ENCODE peak calls at places on chromosomes 12 and 14, in seven cellular contexts. P is omental fat pad; D is HFFc6; J is B cell; V is fibroblast of mammary gland; I is activated naive CD4-positive, alpha-beta T cell; G is activated CD8-positive, alpha-beta memory T cell treated with anti-CD3 and anti-CD28 coated beads for 24 hours. F is an unnamed sample.

GRCh38 chr12:118402251-118402650 is 25.9 kb downstream of the SUDS3 start:
- DNase-seq in P (no peak), D (peak; percentile 83), J (no peak), V (peak; percentile 90), I (no peak), G (no peak), F (no peak)

GRCh38 chr14:80275208-80275850 is 64.0 kb upstream of the DIO2 start:
- DNase-seq in P (no peak), D (peak; percentile 4), J (no peak), V (peak; percentile 30), I (no peak), G (no peak), F (no peak)

GRCh38 chr12:84840356-84840755 is 72.2 kb downstream of the SLC6A15 start:
- DNase-seq in P (no peak), D (no peak), J (no peak), V (peak; percentile 20), I (no peak), G (no peak), F (no peak)

GRCh38 chr12:78245111-78245510 is 414.4 kb downstream of the NAV3 start:
- DNase-seq in P (no peak), D (no peak), J (no peak), V (no peak), I (no peak), G (no peak), F (no peak)

GRCh38 chr14:101194356-101195308 is 291.1 kb upstream of the RTL1 start:
- DNase-seq in P (peak; percentile 12), D (no peak), J (no peak), V (no peak), I (no peak), G (peak; percentile 35), F (peak; percentile 35)

GRCh38 chr12:53616950-53617349 is 9.2 kb downstream of the ATF7 start:
- DNase-seq in P (no peak), D (no peak), J (no peak), V (no peak), I (no peak), G (no peak), F (no peak)

GRCh38 chr12:70240677-70241076 is 2.6 kb upstream of the CNOT2 start:
- DNase-seq in P (no peak), D (no peak), J (no peak), V (no peak), I (no peak), G (no peak), F (no peak)

GRCh38 chr12:12333980-12334709 is 15.9 kb downstream of the MANSC1 start:
- DNase-seq in P (no peak), D (peak; percentile 28), J (peak; percentile 73), V (peak; percentile 51), I (no peak), G (peak; percentile 79), F (no peak)

GRCh38 chr14:101126376-101127130 is 223.0 kb upstream of the RTL1 start:
- DNase-seq in P (peak; percentile 1), D (no peak), J (no peak), V (no peak), I (no peak), G (peak; percentile 38), F (peak; percentile 37)

GRCh38 chr12:41100572-41100971 is 87.5 kb upstream of the PDZRN4 start:
- DNase-seq in P (no peak), D (no peak), J (no peak), V (no peak), I (no peak), G (no peak), F (no peak)

GRCh38 chr12:85441740-85442139 is 161.7 kb downstream of the ALX1 start:
- DNase-seq in P (no peak), D (no peak), J (no peak), V (peak; percentile 9), I (no peak), G (no peak), F (no peak)

GRCh38 chr12:45660330-45660729 is 69.2 kb upstream of the ARID2 start:
- DNase-seq in P (no peak), D (peak; percentile 28), J (no peak), V (peak; percentile 82), I (no peak), G (no peak), F (no peak)

GRCh38 chr14:101922866-101923265 is 41.5 kb upstream of the DYNC1H1 start:
- DNase-seq in P (no peak), D (no peak), J (no peak), V (no peak), I (no peak), G (no peak), F (no peak)

GRCh38 chr14:32075636-32076277 is 1.3 kb upstream of the ARHGAP5 start:
- DNase-seq in P (no peak), D (no peak), J (peak; percentile 36), V (peak; percentile 23), I (peak; percentile 11), G (no peak), F (no peak)

GRCh38 chr12:1533602-1534304 is 60.6 kb downstream of the FBXL14 start:
- DNase-seq in P (no peak), D (peak; percentile 25), J (peak; percentile 48), V (peak; percentile 44), I (no peak), G (peak; percentile 77), F (peak; percentile 39)

GRCh38 chr14:24838945-24839616 is 205.1 kb upstream of the GZMB start:
- DNase-seq in P (no peak), D (no peak), J (no peak), V (no peak), I (no peak), G (no peak), F (no peak)

GRCh38 chr14:85165091-85165490 is 364.9 kb upstream of the FLRT2 start:
- DNase-seq in P (no peak), D (no peak), J (no peak), V (no peak), I (no peak), G (no peak), F (no peak)

GRCh38 chr12:91316825-91317224 is 134.2 kb upstream of the DCN start:
- DNase-seq in P (no peak), D (peak; percentile 13), J (no peak), V (peak; percentile 62), I (no peak), G (no peak), F (no peak)

GRCh38 chr12:132812631-132813305 is 15.9 kb downstream of the GOLGA3 start:
- DNase-seq in P (no peak), D (peak; percentile 8), J (no peak), V (peak; percentile 58), I (no peak), G (no peak), F (no peak)

GRCh38 chr12:12791756-12792346 is 6.4 kb downstream of the APOLD1 start:
- DNase-seq in P (no peak), D (no peak), J (no peak), V (peak; percentile 30), I (no peak), G (no peak), F (no peak)

GRCh38 chr12:108309674-108310312 is 29.3 kb downstream of the CMKLR1 start:
- DNase-seq in P (no peak), D (no peak), J (no peak), V (no peak), I (no peak), G (no peak), F (no peak)

GRCh38 chr12:25653487-25654175 is 100.5 kb upstream of the LMNTD1 start:
- DNase-seq in P (no peak), D (no peak), J (no peak), V (no peak), I (no peak), G (no peak), F (no peak)

GRCh38 chr12:107477018-107477417 is 208.6 kb upstream of the PWP1 start:
- DNase-seq in P (no peak), D (no peak), J (no peak), V (no peak), I (no peak), G (no peak), F (no peak)

GRCh38 chr14:34203271-34203722 is 252.4 kb upstream of the EGLN3 start:
- DNase-seq in P (no peak), D (no peak), J (no peak), V (peak; percentile 96), I (no peak), G (no peak), F (no peak)

GRCh38 chr12:53378705-53379388 is 1.1 kb upstream of the SP1 start:
- DNase-seq in P (no peak), D (no peak), J (no peak), V (no peak), I (no peak), G (no peak), F (no peak)

F was measured in breast epithelium.